ENCODE peak calls at places on chromosomes 7 and 10, in ten cellular contexts. A is activated B cell treated with CpG ODN at 0.5 μM for 24 hours, P is T-cell, R is uterus, I is AG08396, T is GDM1, X is AG20443, F is GM03348, V is ELF-1, Q is GM23248. K is an unnamed sample.

GRCh38 chr7:43764807-43765491 is 6.5 kb downstream of the BLVRA start:
- DNase-seq in X (peak), A (no peak), V (no peak), T (no peak), F (no peak), I (no peak), P (no peak), Q (peak), R (no peak), K (no peak)

GRCh38 chr7:106281127-106281526 is 3.7 kb downstream of the NAMPT start:
- DNase-seq in Q (no peak), A (no peak), I (no peak), P (no peak), R (no peak), X (no peak), T (no peak), V (no peak), F (no peak), K (no peak)

GRCh38 chr7:99201027-99201426 is 6.9 kb downstream of the KPNA7 start:
- DNase-seq in F (peak), T (no peak), R (no peak), I (peak), P (no peak), V (no peak), X (peak), A (no peak), Q (peak), K (peak)

GRCh38 chr10:110137142-110137545 is 70.3 kb upstream of the MXI1 start:
- DNase-seq in R (no peak), I (peak), P (no peak), F (peak), V (peak), Q (peak), X (peak), T (peak), A (no peak), K (peak)

GRCh38 chr10:2097937-2098336 is 360.6 kb upstream of the ADARB2 start:
- DNase-seq in V (no peak), T (no peak), I (no peak), F (no peak), A (no peak), Q (no peak), X (no peak), R (no peak), P (no peak), K (no peak)

GRCh38 chr10:98344589-98345038 is 70.4 kb downstream of the PYROXD2 start:
- DNase-seq in Q (peak), T (no peak), A (no peak), P (no peak), F (peak), I (peak), X (peak), V (no peak), R (peak), K (peak)

GRCh38 chr10:49474901-49475300 is 64.0 kb downstream of the ERCC6 start:
- DNase-seq in V (no peak), A (no peak), I (no peak), P (no peak), Q (peak), T (no peak), F (no peak), X (no peak), R (no peak), K (peak)

GRCh38 chr10:33398796-33399195 is 64.3 kb upstream of the NRP1 start:
- DNase-seq in V (no peak), T (no peak), R (no peak), A (no peak), X (no peak), F (no peak), P (no peak), Q (no peak), I (no peak), K (no peak)

GRCh38 chr10:116637830-116638229 is 17.1 kb downstream of the PNLIPRP2 start:
- DNase-seq in Q (no peak), P (no peak), V (no peak), T (no peak), I (no peak), A (no peak), F (no peak), R (no peak), X (no peak), K (no peak)

GRCh38 chr7:71132521-71133231 is 732 bp downstream of the GALNT17 start:
- DNase-seq in I (no peak), Q (peak), V (peak), A (no peak), T (no peak), R (peak), P (no peak), F (peak), X (no peak), K (no peak)

GRCh38 chr10:93346712-93347111 is 135.4 kb downstream of the MYOF start:
- DNase-seq in A (no peak), F (no peak), R (no peak), I (no peak), P (no peak), V (no peak), Q (peak), X (no peak), T (peak), K (peak)

GRCh38 chr7:112572669-112573301 is 92.0 kb downstream of the LSMEM1 start:
- DNase-seq in R (no peak), X (no peak), V (no peak), A (no peak), I (no peak), T (no peak), P (no peak), Q (no peak), F (no peak), K (no peak)

GRCh38 chr10:35834916-35835499 is 192.9 kb upstream of the FZD8 start:
- DNase-seq in F (no peak), V (peak), I (no peak), Q (no peak), R (no peak), X (no peak), P (no peak), T (no peak), A (no peak), K (no peak)

GRCh38 chr10:82294874-82295378 is 419.9 kb downstream of the NRG3 start:
- DNase-seq in T (no peak), F (no peak), I (no peak), P (no peak), A (no peak), V (no peak), R (no peak), Q (no peak), X (no peak), K (no peak)

GRCh38 chr7:157444843-157445135 is 108.0 kb downstream of the DNAJB6 start:
- DNase-seq in Q (no peak), X (no peak), R (no peak), F (no peak), V (no peak), A (no peak), P (no peak), I (no peak), T (no peak), K (no peak)

GRCh38 chr7:103989785-103990775 is 622 bp upstream of the RELN start:
- DNase-seq in A (no peak), X (peak), I (peak), P (no peak), V (peak), T (no peak), Q (peak), F (peak), R (no peak), K (peak)

GRCh38 chr10:71691405-71691804 is 28.2 kb downstream of the C10orf105 start:
- DNase-seq in V (no peak), P (no peak), Q (no peak), F (no peak), T (no peak), R (no peak), X (no peak), I (no peak), A (no peak), K (no peak)

GRCh38 chr10:77889277-77889903 is 37.2 kb downstream of the DLG5 start:
- DNase-seq in A (no peak), Q (no peak), I (no peak), X (no peak), P (no peak), R (no peak), F (no peak), V (peak), T (no peak), K (no peak)

GRCh38 chr10:6755891-6756460 is 175.9 kb upstream of the PRKCQ start:
- DNase-seq in V (no peak), Q (peak), P (no peak), X (peak), R (no peak), I (peak), T (no peak), A (no peak), F (peak), K (peak)

GRCh38 chr7:151711906-151712771 is 164.8 kb downstream of the PRKAG2 start:
- DNase-seq in X (no peak), P (no peak), R (no peak), V (no peak), F (no peak), T (no peak), I (no peak), A (no peak), Q (no peak), K (no peak)

K was measured in EL.